ENCODE peak calls at places on chromosomes 1 and 21, in five cellular contexts. X is endothelial cell of umbilical vein, W is tibial nerve, Z is tibial artery, G is right atrium auricular region. E is an unnamed sample.

GRCh38 chr1:218443255-218443654 is 98.1 kb downstream of the TGFB2 start:
- DNase-seq in X (no peak), W (no peak), Z (no peak), G (no peak), E (no peak)

GRCh38 chr1:50644447-50645105 is 221.3 kb upstream of the DMRTA2 start:
- DNase-seq in X (no peak), W (no peak), Z (no peak), G (no peak), E (no peak)

GRCh38 chr1:14334336-14335176 is 263.9 kb upstream of the KAZN start:
- DNase-seq in X (no peak), W (no peak), Z (no peak), G (no peak), E (no peak)

GRCh38 chr1:234758851-234759250 is 148.9 kb upstream of the IRF2BP2 start:
- DNase-seq in X (no peak), W (no peak), Z (no peak), G (no peak), E (no peak)

GRCh38 chr1:189708674-189709073 is 769.0 kb downstream of the BRINP3 start:
- DNase-seq in X (peak; percentile 3), W (no peak), Z (no peak), G (no peak), E (no peak)

GRCh38 chr1:115718011-115718754 is 50.3 kb downstream of the CASQ2 start:
- DNase-seq in X (no peak), W (no peak), Z (no peak), G (no peak), E (no peak)

GRCh38 chr1:116721608-116722007 is 32.6 kb upstream of the CD2 start:
- DNase-seq in X (no peak), W (no peak), Z (no peak), G (no peak), E (no peak)

GRCh38 chr1:182629674-182630073 is 25.5 kb upstream of the RGS16 start:
- DNase-seq in X (no peak), W (no peak), Z (no peak), G (no peak), E (no peak)

GRCh38 chr1:183032122-183032921 is 9.1 kb downstream of the LAMC1 start:
- DNase-seq in X (peak; percentile 1), W (no peak), Z (no peak), G (no peak), E (no peak)

GRCh38 chr1:33045246-33045645 is 8.6 kb upstream of the AK2 start:
- DNase-seq in X (no peak), W (no peak), Z (no peak), G (no peak), E (no peak)

GRCh38 chr21:28393279-28393678 is 599.4 kb downstream of the LTN1 start:
- DNase-seq in X (no peak), W (no peak), Z (no peak), G (no peak), E (no peak)

GRCh38 chr1:214362188-214362882 is 81.4 kb downstream of the SMYD2 start:
- DNase-seq in X (peak; percentile 52), W (peak; percentile 7), Z (peak; percentile 70), G (peak; percentile 77), E (no peak)

GRCh38 chr1:25760871-25761270 is 39.1 kb upstream of the SELENON start:
- DNase-seq in X (no peak), W (no peak), Z (no peak), G (no peak), E (no peak)

GRCh38 chr1:92945748-92946270 is 15.5 kb downstream of the DIPK1A start:
- DNase-seq in X (no peak), W (no peak), Z (no peak), G (no peak), E (no peak)

GRCh38 chr1:150410582-150411101 is 46.7 kb downstream of the RPRD2 start:
- DNase-seq in X (no peak), W (no peak), Z (no peak), G (no peak), E (no peak)

GRCh38 chr1:19096036-19096833 is 113.8 kb downstream of the UBR4 start:
- DNase-seq in X (peak; percentile 55), W (no peak), Z (no peak), G (no peak), E (no peak)

GRCh38 chr1:189405419-189405818 is 1072.2 kb downstream of the BRINP3 start:
- DNase-seq in X (no peak), W (no peak), Z (no peak), G (no peak), E (no peak)

GRCh38 chr21:37595944-37596343 is 229.4 kb downstream of the DYRK1A start:
- DNase-seq in X (no peak), W (no peak), Z (no peak), G (no peak), E (no peak)

GRCh38 chr1:176206006-176206960 is 803 bp downstream of the COP1 start:
- DNase-seq in X (peak; percentile 55), W (peak; percentile 13), Z (no peak), G (no peak), E (peak; percentile 43)

GRCh38 chr21:46082638-46083270 is 15.2 kb upstream of the COL6A2 start:
- DNase-seq in X (no peak), W (no peak), Z (no peak), G (peak; percentile 40), E (peak; percentile 60)

GRCh38 chr1:218361298-218362065 is 16.3 kb downstream of the TGFB2 start:
- DNase-seq in X (peak; percentile 81), W (no peak), Z (no peak), G (no peak), E (no peak)

GRCh38 chr1:200139661-200140250 is 112.2 kb downstream of the NR5A2 start:
- DNase-seq in X (peak; percentile 67), W (no peak), Z (no peak), G (no peak), E (no peak)

DNA sequence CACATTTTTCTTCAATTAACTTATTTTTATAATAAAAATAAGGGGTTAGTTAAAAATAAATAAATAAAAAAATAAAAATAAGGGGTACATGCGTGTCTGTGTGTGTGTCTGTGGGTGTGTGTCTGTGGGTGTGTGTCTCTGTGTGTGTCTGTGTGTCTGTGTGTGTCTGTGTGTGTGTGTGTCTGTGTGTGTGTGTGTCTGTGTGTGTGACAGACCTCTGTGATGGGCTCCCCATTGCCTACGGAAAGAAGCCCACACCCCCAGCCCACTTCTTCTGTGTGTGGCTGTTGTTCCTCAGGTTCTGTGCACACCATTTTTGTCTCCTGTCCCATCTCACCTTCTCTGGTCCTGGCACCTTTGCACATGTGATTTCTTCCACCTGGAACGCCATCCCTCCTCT is 9.9 kb downstream of the PHLDA3 start:
- DNase-seq in X (no peak), W (no peak), Z (no peak), G (no peak), E (no peak)
- H3K27ac ChIP-seq in X (no peak overlapping the region), W (no peak overlapping the region), Z (peak overlapping the region; percentile 96), G (no peak overlapping the region), E (no peak overlapping the region)

DNA sequence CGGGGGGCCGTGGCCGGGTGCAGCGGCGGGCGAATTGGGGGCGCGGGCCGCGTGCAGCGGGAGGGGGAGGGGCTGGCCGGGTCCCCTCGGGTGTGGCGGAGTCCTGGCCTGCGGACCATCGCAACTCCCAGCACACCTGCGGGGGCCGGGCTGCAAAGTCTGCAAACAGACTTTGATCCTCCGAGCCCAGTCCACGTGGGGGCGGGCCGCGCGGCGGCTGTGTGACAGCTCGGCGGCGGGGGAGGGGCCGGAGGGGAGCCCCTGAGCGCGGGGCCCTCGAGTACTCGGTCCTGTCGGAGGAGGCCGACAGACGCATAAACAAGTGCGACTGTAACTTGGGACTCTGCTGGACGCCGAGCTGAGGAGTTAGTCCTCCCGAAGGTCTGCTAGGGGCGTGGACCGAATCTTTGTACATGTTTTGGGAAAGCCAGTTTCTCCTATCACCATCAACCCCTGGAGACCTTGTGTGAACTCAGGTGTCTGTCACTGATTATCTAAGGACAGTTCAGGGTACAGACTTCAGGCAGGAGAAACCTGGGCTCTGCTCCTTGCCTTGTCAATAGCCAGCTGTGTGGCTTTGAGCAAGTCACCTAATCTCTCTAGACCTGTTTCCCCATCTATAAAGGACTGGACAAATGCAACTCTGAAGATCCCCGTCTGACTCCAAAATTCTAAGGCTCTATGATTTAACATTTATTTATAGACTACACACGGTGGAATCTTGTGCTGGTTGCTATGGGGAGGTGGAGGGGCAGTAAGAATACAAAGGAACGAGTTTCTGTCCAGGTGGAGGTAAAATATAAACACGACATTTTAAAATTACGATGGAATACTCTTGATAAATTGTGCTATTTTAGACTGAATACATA is 707 bp upstream of the SLC30A1 start:
- DNase-seq in X (no peak), W (peak; percentile 61), Z (peak; percentile 78), G (peak; percentile 76), E (no peak)
- H3K4me1 ChIP-seq in X (peaks cover 25% of the 10 kb centered on the region), W (peaks cover 19% of the 10 kb centered on the region), Z (peaks cover 41% of the 10 kb centered on the region), G (no peaks in the 10 kb centered on the region), E (peaks cover 64% of the 10 kb centered on the region)

GRCh38 chr1:41673355-41673754 is 188.9 kb upstream of the EDN2 start:
- DNase-seq in X (no peak), W (no peak), Z (no peak), G (no peak), E (no peak)
- H3K27ac ChIP-seq in X (no peak overlapping the region), W (no peak overlapping the region), Z (no peak overlapping the region), G (no peak overlapping the region), E (no peak overlapping the region)

GRCh38 chr1:181137217-181137743 is 48.8 kb downstream of the IER5 start:
- DNase-seq in X (no peak), W (no peak), Z (no peak), G (no peak), E (no peak)

GRCh38 chr1:181141431-181141910 is 53.0 kb downstream of the IER5 start:
- DNase-seq in X (peak; percentile 43), W (no peak), Z (no peak), G (peak; percentile 73), E (peak; percentile 65)

GRCh38 chr1:181140398-181140797 is 51.9 kb downstream of the IER5 start:
- DNase-seq in X (no peak), W (no peak), Z (no peak), G (no peak), E (no peak)

GRCh38 chr1:181140891-181141290 is 52.4 kb downstream of the IER5 start:
- DNase-seq in X (no peak), W (no peak), Z (no peak), G (no peak), E (no peak)

GRCh38 chr1:181139631-181140051 is 51.1 kb downstream of the IER5 start:
- DNase-seq in X (peak; percentile 22), W (no peak), Z (no peak), G (no peak), E (no peak)
- H3K4me1 ChIP-seq in X (peaks cover 41% of the 10 kb centered on the region), W (peaks cover 26% of the 10 kb centered on the region), Z (peaks cover 28% of the 10 kb centered on the region), G (no peaks in the 10 kb centered on the region), E (peaks cover 22% of the 10 kb centered on the region)

DNA sequence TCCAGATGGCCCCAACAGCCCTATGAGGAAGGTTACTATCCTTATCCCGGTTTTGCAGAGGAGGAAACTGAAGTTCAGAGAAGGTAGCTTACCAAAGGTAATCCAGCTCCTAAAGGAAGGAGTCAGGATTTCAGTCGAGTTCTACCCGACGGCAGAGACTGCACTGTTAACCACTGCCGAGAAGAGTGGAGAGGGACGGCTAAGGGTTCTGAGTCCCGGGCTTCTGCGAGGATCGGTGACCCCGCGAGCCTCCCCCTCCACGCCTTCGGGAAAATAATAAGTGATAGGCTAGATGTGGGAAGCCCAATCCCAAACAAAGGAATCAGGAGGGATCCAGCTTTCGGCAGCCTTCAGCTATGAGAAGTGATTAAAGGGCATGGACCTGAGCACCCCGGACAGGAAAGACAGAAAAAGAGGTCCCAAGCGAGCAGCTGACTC is 587 bp downstream of the TMEM53 start:
- DNase-seq in X (no peak), W (no peak), Z (no peak), G (no peak), E (no peak)
- H3K27ac ChIP-seq in X (peak overlapping the region; percentile 71), W (peak overlapping the region; percentile 93), Z (peak overlapping the region; percentile 93), G (peak overlapping the region; percentile 97), E (peak overlapping the region; percentile 91)

E was measured in left lung.